ENCODE peak calls at places on chromosomes 1 and 21, in five cellular contexts. N is Panc1, F is PC-3, Z is K562, Q is IMR-90. X is an unnamed sample.

GRCh38 chr21:41950941-41951408 is 2.8 kb downstream of the C2CD2 start:
- DNase-seq in N (no peak), F (no peak), Z (no peak), Q (no peak), X (no peak)

GRCh38 chr1:223494926-223495645 is 101.9 kb downstream of the CCDC185 start:
- DNase-seq in N (no peak), F (no peak), Z (no peak), Q (no peak), X (no peak)

GRCh38 chr1:89671775-89672488 is 39.0 kb downstream of the LRRC8C start:
- DNase-seq in N (peak), F (peak), Z (no peak), Q (peak), X (no peak)

GRCh38 chr21:25323356-25323949 is 283.8 kb downstream of the MRPL39 start:
- DNase-seq in N (no peak), F (no peak), Z (no peak), Q (no peak), X (no peak)

GRCh38 chr1:94236021-94236491 is 1.3 kb downstream of the ARHGAP29 start:
- DNase-seq in N (no peak), F (peak), Z (no peak), Q (peak), X (no peak)

GRCh38 chr1:221778535-221779142 is 36.8 kb upstream of the DUSP10 start:
- DNase-seq in N (no peak), F (no peak), Z (no peak), Q (no peak), X (peak)

GRCh38 chr1:174686213-174686612 is 238.4 kb downstream of the GPR52 start:
- DNase-seq in N (no peak), F (no peak), Z (no peak), Q (no peak), X (no peak)

GRCh38 chr1:162543228-162543627 is 18.3 kb upstream of the UAP1 start:
- DNase-seq in N (no peak), F (no peak), Z (no peak), Q (no peak), X (no peak)

GRCh38 chr1:78339490-78339889 is 151.3 kb upstream of the PTGFR start:
- DNase-seq in N (peak), F (peak), Z (no peak), Q (peak), X (no peak)

GRCh38 chr1:55060133-55060999 is 21.0 kb downstream of the PCSK9 start:
- DNase-seq in N (no peak), F (no peak), Z (no peak), Q (no peak), X (no peak)

GRCh38 chr21:36915014-36915700 is 51.3 kb downstream of the HLCS start:
- DNase-seq in N (no peak), F (no peak), Z (no peak), Q (no peak), X (no peak)

GRCh38 chr1:27391511-27392095 is 819 bp upstream of the GPR3 start:
- DNase-seq in N (no peak), F (peak), Z (peak), Q (peak), X (peak)

GRCh38 chr1:26785611-26786436 is 1.9 kb upstream of the PIGV start:
- DNase-seq in N (no peak), F (no peak), Z (peak), Q (peak), X (peak)

GRCh38 chr1:231279081-231279480 is 38.1 kb downstream of the GNPAT start:
- DNase-seq in N (no peak), F (peak), Z (no peak), Q (peak), X (no peak)

GRCh38 chr21:42859891-42860230 is 19.5 kb downstream of the WDR4 start:
- DNase-seq in N (no peak), F (no peak), Z (no peak), Q (no peak), X (no peak)

GRCh38 chr1:78839704-78840277 is 166.7 kb downstream of the ADGRL4 start:
- DNase-seq in N (peak), F (peak), Z (peak), Q (peak), X (no peak)

GRCh38 chr1:27405074-27405473 is 12.7 kb downstream of the GPR3 start:
- DNase-seq in N (no peak), F (no peak), Z (no peak), Q (peak), X (no peak)

GRCh38 chr1:39562886-39563285 is 13.7 kb downstream of the PABPC4 start:
- DNase-seq in N (no peak), F (no peak), Z (no peak), Q (no peak), X (no peak)

GRCh38 chr1:180167721-180168467 is 13.2 kb downstream of the QSOX1 start:
- DNase-seq in N (no peak), F (peak), Z (no peak), Q (peak), X (peak)

GRCh38 chr1:93459126-93459525 is 11.2 kb downstream of the FNBP1L start:
- DNase-seq in N (no peak), F (no peak), Z (no peak), Q (no peak), X (no peak)

GRCh38 chr1:11967028-11967547 is 13.2 kb upstream of the MFN2 start:
- DNase-seq in N (peak), F (peak), Z (peak), Q (no peak), X (peak)

GRCh38 chr21:27526451-27526850 is 559.6 kb upstream of the ADAMTS5 start:
- DNase-seq in N (no peak), F (no peak), Z (no peak), Q (no peak), X (no peak)

GRCh38 chr1:244548558-244549115 is 87.6 kb downstream of the CATSPERE start:
- DNase-seq in N (no peak), F (peak), Z (peak), Q (no peak), X (no peak)

GRCh38 chr21:21831036-21831435 is 832.8 kb downstream of the NCAM2 start:
- DNase-seq in N (no peak), F (no peak), Z (no peak), Q (no peak), X (no peak)

GRCh38 chr21:16071761-16072160 is 342.0 kb downstream of the USP25 start:
- DNase-seq in N (no peak), F (no peak), Z (no peak), Q (no peak), X (no peak)
- H3K4me3 ChIP-seq in N (no peak), F (no peak), Z (no peak), Q (no peak), X (no peak)

GRCh38 chr1:117336087-117336817 is 31.0 kb upstream of the MAN1A2 start:
- DNase-seq in N (no peak), F (peak), Z (no peak), Q (peak), X (no peak)

GRCh38 chr1:117341123-117341522 is 26.1 kb upstream of the MAN1A2 start:
- DNase-seq in N (no peak), F (no peak), Z (no peak), Q (no peak), X (no peak)

GRCh38 chr1:117339866-117340357 is 27.3 kb upstream of the MAN1A2 start:
- DNase-seq in N (no peak), F (peak), Z (peak), Q (peak), X (peak)

GRCh38 chr1:117335376-117336086 is 31.7 kb upstream of the MAN1A2 start:
- DNase-seq in N (no peak), F (no peak), Z (no peak), Q (no peak), X (no peak)
- H3K27ac ChIP-seq in N (no peak), F (no peak), Z (no peak), Q (no peak), X (no peak)

GRCh38 chr1:200875416-200875815 is 2.6 kb downstream of the GPR25 start:
- DNase-seq in N (no peak), F (no peak), Z (no peak), Q (no peak), X (no peak)

GRCh38 chr1:200872446-200873115 is at the start of gene GPR25:
- DNase-seq in N (no peak), F (no peak), Z (no peak), Q (no peak), X (no peak)

GRCh38 chr1:200874694-200875093 is 1.9 kb downstream of the GPR25 start:
- DNase-seq in N (no peak), F (no peak), Z (no peak), Q (no peak), X (no peak)

GRCh38 chr1:200873671-200874397 is 1.1 kb downstream of the GPR25 start:
- DNase-seq in N (no peak), F (no peak), Z (no peak), Q (no peak), X (no peak)

DNA sequence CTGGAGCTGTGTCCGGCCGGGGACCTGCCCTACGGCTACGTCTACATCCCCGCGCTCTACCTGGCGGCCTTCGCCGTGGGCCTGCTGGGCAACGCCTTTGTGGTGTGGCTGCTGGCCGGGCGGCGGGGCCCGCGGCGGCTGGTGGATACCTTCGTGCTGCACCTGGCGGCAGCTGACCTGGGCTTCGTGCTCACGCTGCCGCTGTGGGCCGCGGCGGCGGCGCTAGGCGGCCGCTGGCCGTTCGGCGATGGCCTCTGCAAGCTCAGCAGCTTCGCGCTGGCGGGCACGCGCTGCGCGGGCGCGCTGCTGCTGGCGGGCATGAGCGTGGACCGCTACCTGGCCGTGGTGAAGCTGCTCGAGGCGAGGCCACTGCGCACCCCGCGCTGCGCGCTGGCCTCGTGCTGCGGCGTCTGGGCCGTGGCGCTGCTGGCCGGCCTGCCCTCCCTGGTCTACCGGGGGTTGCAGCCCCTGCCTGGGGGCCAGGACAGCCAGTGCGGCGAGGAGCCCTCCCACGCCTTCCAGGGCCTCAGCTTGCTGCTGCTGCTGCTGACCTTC is 412 bp downstream of the GPR25 start:
- DNase-seq in N (no peak), F (no peak), Z (no peak), Q (no peak), X (no peak)
- H3K4me3 ChIP-seq in N (no peak), F (no peak), Z (no peak), Q (no peak), X (no peak)

GRCh38 chr1:156694563-156694962 is 10.8 kb downstream of the CRABP2 start:
- DNase-seq in N (no peak), F (no peak), Z (no peak), Q (no peak), X (no peak)

GRCh38 chr1:156691665-156692408 is 13.5 kb downstream of the CRABP2 start:
- DNase-seq in N (no peak), F (peak), Z (peak), Q (peak), X (no peak)

GRCh38 chr1:156693858-156694562 is 11.4 kb downstream of the CRABP2 start:
- DNase-seq in N (no peak), F (peak), Z (peak), Q (no peak), X (no peak)

GRCh38 chr1:156692409-156692957 is 12.9 kb downstream of the CRABP2 start:
- DNase-seq in N (no peak), F (peak), Z (no peak), Q (no peak), X (no peak)

DNA sequence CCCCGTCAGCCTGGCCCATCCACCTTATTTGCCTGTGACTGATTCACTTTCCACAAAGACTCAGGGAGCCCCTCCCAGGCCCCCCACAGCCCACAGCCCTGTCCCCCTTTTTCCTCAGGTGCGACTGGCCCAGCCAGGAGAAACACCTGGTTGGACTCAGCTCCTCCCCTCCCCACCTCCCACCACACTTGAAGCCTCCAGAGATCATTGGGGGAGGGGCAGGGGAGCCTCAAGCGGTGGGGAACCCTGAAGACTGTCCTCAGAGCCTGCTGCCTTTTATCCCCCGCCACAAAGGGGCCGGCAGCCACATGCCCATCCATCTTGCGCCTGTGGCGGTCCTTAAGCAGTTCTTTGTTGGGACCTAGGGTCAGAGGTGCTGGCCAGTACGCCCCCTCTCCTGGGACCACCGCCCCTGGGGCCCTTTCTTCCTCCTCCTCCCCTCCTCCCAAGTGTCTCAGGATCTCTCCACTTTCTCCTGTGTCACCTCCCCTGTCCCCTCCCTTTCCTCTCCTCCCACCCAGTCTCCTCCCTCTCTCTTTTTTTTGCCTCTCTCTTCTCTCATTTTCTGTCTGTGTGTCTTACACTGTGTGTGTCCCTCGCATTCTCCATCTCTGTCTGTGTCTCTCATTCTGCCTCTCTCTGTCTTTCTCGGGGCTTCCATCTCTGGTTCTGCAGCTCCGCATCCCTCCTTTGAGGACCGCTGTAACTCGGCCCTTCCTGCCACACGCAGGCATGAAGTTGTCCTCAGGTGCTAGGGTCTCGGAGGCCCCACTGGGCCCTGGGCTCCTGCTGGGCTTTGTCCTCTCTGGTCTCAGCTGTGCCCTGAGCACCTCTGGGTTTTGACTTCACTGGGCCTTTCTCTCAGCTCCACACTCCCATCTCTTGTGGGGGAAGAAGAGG is 12.2 kb downstream of the CRABP2 start:
- DNase-seq in N (no peak), F (peak), Z (peak), Q (no peak), X (peak)
- H3K27ac ChIP-seq in N (peak), F (peak), Z (peak), Q (no peak), X (no peak)

GRCh38 chr1:246690100-246690499 is 34.1 kb upstream of the SCCPDH start:
- DNase-seq in N (no peak), F (no peak), Z (no peak), Q (no peak), X (no peak)

GRCh38 chr1:246691622-246692495 is 32.4 kb upstream of the SCCPDH start:
- DNase-seq in N (no peak), F (no peak), Z (no peak), Q (no peak), X (no peak)

GRCh38 chr1:246695136-246695535 is 29.1 kb upstream of the SCCPDH start:
- DNase-seq in N (no peak), F (peak), Z (no peak), Q (peak), X (no peak)

GRCh38 chr1:246687002-246687401 is 37.2 kb upstream of the SCCPDH start:
- DNase-seq in N (no peak), F (no peak), Z (peak), Q (no peak), X (no peak)

GRCh38 chr1:246689409-246689997 is 34.7 kb upstream of the SCCPDH start:
- DNase-seq in N (peak), F (peak), Z (peak), Q (peak), X (peak)
- H3K4me3 ChIP-seq in N (peak), F (peak), Z (no peak), Q (no peak), X (peak)

X was measured in transverse colon.